ENCODE peak calls at places on chromosomes 6 and 20, in seven cellular contexts. One of them, this sample, is unnamed.

GRCh38 chr6:37658121-37658520 is 39.6 kb downstream of the MDGA1 start:
- DNase-seq in dorsolateral prefrontal cortex: no peak
- DNase-seq in cardiac muscle cell: no peak
- DNase-seq in pancreas: no peak
- DNase-seq in H1: no peak
- DNase-seq in ovary: no peak
- DNase-seq in brain microvascular endothelial cell: no peak
- DNase-seq in this sample: no peak

GRCh38 chr6:6218246-6219085 is 102.0 kb downstream of the F13A1 start:
- DNase-seq in dorsolateral prefrontal cortex: no peak
- DNase-seq in cardiac muscle cell: no peak
- DNase-seq in pancreas: no peak
- DNase-seq in H1: no peak
- DNase-seq in ovary: no peak
- DNase-seq in brain microvascular endothelial cell: peak; percentile 2
- DNase-seq in this sample: no peak

GRCh38 chr6:40346241-40346640 is 240.9 kb downstream of the LRFN2 start:
- DNase-seq in dorsolateral prefrontal cortex: no peak
- DNase-seq in cardiac muscle cell: no peak
- DNase-seq in pancreas: no peak
- DNase-seq in H1: peak; percentile 24
- DNase-seq in ovary: no peak
- DNase-seq in brain microvascular endothelial cell: no peak
- DNase-seq in this sample: no peak

GRCh38 chr20:22576273-22576672 is 8.1 kb downstream of the FOXA2 start:
- DNase-seq in dorsolateral prefrontal cortex: no peak
- DNase-seq in cardiac muscle cell: no peak
- DNase-seq in pancreas: no peak
- DNase-seq in H1: no peak
- DNase-seq in ovary: no peak
- DNase-seq in brain microvascular endothelial cell: no peak
- DNase-seq in this sample: no peak

GRCh38 chr20:10476319-10476724 is 41.2 kb downstream of the SLX4IP start:
- DNase-seq in dorsolateral prefrontal cortex: no peak
- DNase-seq in cardiac muscle cell: no peak
- DNase-seq in pancreas: no peak
- DNase-seq in H1: no peak
- DNase-seq in ovary: no peak
- DNase-seq in brain microvascular endothelial cell: no peak
- DNase-seq in this sample: peak; percentile 37

GRCh38 chr6:125667326-125667725 is 82.1 kb upstream of the HEY2 start:
- DNase-seq in dorsolateral prefrontal cortex: no peak
- DNase-seq in cardiac muscle cell: no peak
- DNase-seq in pancreas: no peak
- DNase-seq in H1: no peak
- DNase-seq in ovary: no peak
- DNase-seq in brain microvascular endothelial cell: no peak
- DNase-seq in this sample: no peak

GRCh38 chr6:120096861-120097260 is 747.3 kb upstream of the MAN1A1 start:
- DNase-seq in dorsolateral prefrontal cortex: no peak
- DNase-seq in cardiac muscle cell: no peak
- DNase-seq in pancreas: no peak
- DNase-seq in H1: no peak
- DNase-seq in ovary: no peak
- DNase-seq in brain microvascular endothelial cell: no peak
- DNase-seq in this sample: no peak

GRCh38 chr6:42403415-42403814 is 48.3 kb downstream of the TRERF1 start:
- DNase-seq in dorsolateral prefrontal cortex: no peak
- DNase-seq in cardiac muscle cell: no peak
- DNase-seq in pancreas: no peak
- DNase-seq in H1: no peak
- DNase-seq in ovary: no peak
- DNase-seq in brain microvascular endothelial cell: no peak
- DNase-seq in this sample: peak; percentile 14

GRCh38 chr6:13795041-13795748 is 19.2 kb downstream of the MCUR1 start:
- DNase-seq in dorsolateral prefrontal cortex: peak; percentile 67
- DNase-seq in cardiac muscle cell: peak; percentile 85
- DNase-seq in pancreas: peak; percentile 67
- DNase-seq in H1: peak; percentile 91
- DNase-seq in ovary: peak; percentile 81
- DNase-seq in brain microvascular endothelial cell: peak; percentile 89
- DNase-seq in this sample: peak; percentile 88

GRCh38 chr20:54680872-54681297 is 205.5 kb downstream of the DOK5 start:
- DNase-seq in dorsolateral prefrontal cortex: no peak
- DNase-seq in cardiac muscle cell: peak; percentile 64
- DNase-seq in pancreas: peak; percentile 20
- DNase-seq in H1: peak; percentile 70
- DNase-seq in ovary: peak; percentile 15
- DNase-seq in brain microvascular endothelial cell: peak; percentile 36
- DNase-seq in this sample: peak; percentile 6

GRCh38 chr20:46647469-46647868 is 3.8 kb downstream of the SLC13A3 start:
- DNase-seq in dorsolateral prefrontal cortex: no peak
- DNase-seq in cardiac muscle cell: no peak
- DNase-seq in pancreas: no peak
- DNase-seq in H1: no peak
- DNase-seq in ovary: no peak
- DNase-seq in brain microvascular endothelial cell: no peak
- DNase-seq in this sample: no peak

GRCh38 chr20:13219327-13220193 is 1.5 kb upstream of the ISM1 start:
- DNase-seq in dorsolateral prefrontal cortex: no peak
- DNase-seq in cardiac muscle cell: no peak
- DNase-seq in pancreas: no peak
- DNase-seq in H1: peak; percentile 50
- DNase-seq in ovary: peak; percentile 15
- DNase-seq in brain microvascular endothelial cell: no peak
- DNase-seq in this sample: no peak

GRCh38 chr20:41734506-41734945 is 116.3 kb upstream of the CHD6 start:
- DNase-seq in dorsolateral prefrontal cortex: no peak
- DNase-seq in cardiac muscle cell: peak; percentile 60
- DNase-seq in pancreas: no peak
- DNase-seq in H1: peak; percentile 74
- DNase-seq in ovary: no peak
- DNase-seq in brain microvascular endothelial cell: peak; percentile 43
- DNase-seq in this sample: peak; percentile 6

GRCh38 chr6:21321076-21321475 is 272.5 kb upstream of the SOX4 start:
- DNase-seq in dorsolateral prefrontal cortex: no peak
- DNase-seq in cardiac muscle cell: no peak
- DNase-seq in pancreas: no peak
- DNase-seq in H1: no peak
- DNase-seq in ovary: no peak
- DNase-seq in brain microvascular endothelial cell: no peak
- DNase-seq in this sample: no peak

GRCh38 chr6:48957781-48958180 is 505.3 kb downstream of the MMUT start:
- DNase-seq in dorsolateral prefrontal cortex: no peak
- DNase-seq in cardiac muscle cell: peak; percentile 53
- DNase-seq in pancreas: no peak
- DNase-seq in H1: no peak
- DNase-seq in ovary: no peak
- DNase-seq in brain microvascular endothelial cell: peak; percentile 49
- DNase-seq in this sample: peak; percentile 3

GRCh38 chr6:83192456-83192855 is 609 bp downstream of the PGM3 start:
- DNase-seq in dorsolateral prefrontal cortex: no peak
- DNase-seq in cardiac muscle cell: peak; percentile 17
- DNase-seq in pancreas: no peak
- DNase-seq in H1: no peak
- DNase-seq in ovary: no peak
- DNase-seq in brain microvascular endothelial cell: no peak
- DNase-seq in this sample: no peak

GRCh38 chr6:166419268-166419667 is 36.5 kb upstream of the MPC1 start:
- DNase-seq in dorsolateral prefrontal cortex: no peak
- DNase-seq in cardiac muscle cell: no peak
- DNase-seq in pancreas: no peak
- DNase-seq in H1: no peak
- DNase-seq in ovary: no peak
- DNase-seq in brain microvascular endothelial cell: peak; percentile 8
- DNase-seq in this sample: peak; percentile 43

GRCh38 chr20:740162-740561 is 28.1 kb downstream of the SLC52A3 start:
- DNase-seq in dorsolateral prefrontal cortex: no peak
- DNase-seq in cardiac muscle cell: no peak
- DNase-seq in pancreas: no peak
- DNase-seq in H1: no peak
- DNase-seq in ovary: no peak
- DNase-seq in brain microvascular endothelial cell: no peak
- DNase-seq in this sample: no peak

GRCh38 chr20:62913043-62913630 is 13.2 kb downstream of the DIDO1 start:
- DNase-seq in dorsolateral prefrontal cortex: no peak
- DNase-seq in cardiac muscle cell: no peak
- DNase-seq in pancreas: no peak
- DNase-seq in H1: no peak
- DNase-seq in ovary: no peak
- DNase-seq in brain microvascular endothelial cell: no peak
- DNase-seq in this sample: no peak
- H3K4me3 ChIP-seq in dorsolateral prefrontal cortex: no peak overlapping the region
- H3K4me3 ChIP-seq in cardiac muscle cell: no peak overlapping the region
- H3K4me3 ChIP-seq in pancreas: no peak overlapping the region
- H3K4me3 ChIP-seq in H1: no peak overlapping the region
- H3K4me3 ChIP-seq in ovary: no peak overlapping the region
- H3K4me3 ChIP-seq in brain microvascular endothelial cell: no peak overlapping the region
- H3K4me3 ChIP-seq in this sample: no peak overlapping the region

DNA sequence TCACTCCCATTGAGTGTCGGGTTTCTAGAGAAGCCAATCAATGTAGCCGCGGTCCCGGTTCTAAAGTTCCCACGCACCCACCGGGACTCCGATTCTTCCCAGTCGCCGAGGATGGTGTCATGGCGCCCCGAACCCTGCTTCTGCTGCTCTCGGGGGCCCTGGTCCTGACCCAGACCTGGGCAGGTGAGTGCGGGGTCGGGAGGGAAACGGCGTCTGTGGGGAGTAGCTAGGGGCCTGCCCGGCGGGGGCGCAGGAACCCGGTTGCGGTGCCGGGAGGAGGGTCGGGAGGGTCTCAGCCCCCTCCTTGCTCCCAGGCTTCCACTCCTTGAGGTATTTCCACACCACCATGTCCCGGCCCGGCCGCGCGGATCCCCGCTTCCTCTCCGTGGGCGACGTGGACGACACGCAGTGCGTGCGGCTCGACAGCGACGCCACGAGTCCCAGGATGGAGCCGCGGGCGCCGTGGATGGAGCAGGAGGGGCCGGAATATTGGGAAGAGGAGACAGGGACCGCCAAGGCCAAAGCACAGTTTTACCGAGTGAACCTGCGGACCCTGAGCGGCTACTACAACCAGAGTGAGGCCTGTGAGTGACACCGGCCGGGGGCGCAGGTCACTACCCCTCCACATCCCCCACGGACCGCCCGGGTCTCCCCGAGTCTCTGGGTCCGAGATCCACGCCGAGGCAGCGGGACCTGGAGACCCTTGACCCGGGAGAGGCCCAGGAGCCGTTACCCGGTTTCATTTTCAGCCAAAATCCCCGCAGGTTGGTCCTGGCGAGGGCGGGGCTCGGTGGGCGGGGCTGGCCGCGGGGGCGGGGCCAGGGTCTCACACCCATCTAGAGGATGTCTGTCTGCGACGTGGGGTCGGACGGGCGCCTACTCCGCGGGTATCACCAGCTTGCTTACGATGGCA is 35.2 kb upstream of the HLA-G start:
- DNase-seq in dorsolateral prefrontal cortex: peak; percentile 57
- DNase-seq in cardiac muscle cell: peak; percentile 34
- DNase-seq in pancreas: peak; percentile 58
- DNase-seq in H1: peak; percentile 92
- DNase-seq in ovary: peak; percentile 49
- DNase-seq in brain microvascular endothelial cell: no peak
- DNase-seq in this sample: peak; percentile 35
- TF ChIP-seq CTCF in dorsolateral prefrontal cortex: peak; percentile 43
- TF ChIP-seq CTCF in cardiac muscle cell: peak; percentile 56
- TF ChIP-seq CTCF in pancreas: peak; percentile 32
- TF ChIP-seq CTCF in H1: peak; percentile 25
- TF ChIP-seq CTCF in ovary: peak; percentile 54
- TF ChIP-seq CTCF in brain microvascular endothelial cell: peak; percentile 67
- TF ChIP-seq CTCF in this sample: peak; percentile 54

GRCh38 chr20:36207602-36208001 is 28.7 kb upstream of the AAR2 start:
- DNase-seq in dorsolateral prefrontal cortex: no peak
- DNase-seq in cardiac muscle cell: no peak
- DNase-seq in pancreas: no peak
- DNase-seq in H1: no peak
- DNase-seq in ovary: no peak
- DNase-seq in brain microvascular endothelial cell: no peak
- DNase-seq in this sample: no peak

GRCh38 chr20:36213362-36213761 is 22.9 kb upstream of the AAR2 start:
- DNase-seq in dorsolateral prefrontal cortex: no peak
- DNase-seq in cardiac muscle cell: no peak
- DNase-seq in pancreas: no peak
- DNase-seq in H1: no peak
- DNase-seq in ovary: no peak
- DNase-seq in brain microvascular endothelial cell: no peak
- DNase-seq in this sample: no peak

GRCh38 chr20:36208257-36208656 is 28.0 kb upstream of the AAR2 start:
- DNase-seq in dorsolateral prefrontal cortex: no peak
- DNase-seq in cardiac muscle cell: no peak
- DNase-seq in pancreas: no peak
- DNase-seq in H1: no peak
- DNase-seq in ovary: no peak
- DNase-seq in brain microvascular endothelial cell: no peak
- DNase-seq in this sample: no peak

GRCh38 chr20:36209921-36210320 is 26.4 kb upstream of the AAR2 start:
- DNase-seq in dorsolateral prefrontal cortex: no peak
- DNase-seq in cardiac muscle cell: no peak
- DNase-seq in pancreas: no peak
- DNase-seq in H1: no peak
- DNase-seq in ovary: no peak
- DNase-seq in brain microvascular endothelial cell: no peak
- DNase-seq in this sample: no peak

DNA sequence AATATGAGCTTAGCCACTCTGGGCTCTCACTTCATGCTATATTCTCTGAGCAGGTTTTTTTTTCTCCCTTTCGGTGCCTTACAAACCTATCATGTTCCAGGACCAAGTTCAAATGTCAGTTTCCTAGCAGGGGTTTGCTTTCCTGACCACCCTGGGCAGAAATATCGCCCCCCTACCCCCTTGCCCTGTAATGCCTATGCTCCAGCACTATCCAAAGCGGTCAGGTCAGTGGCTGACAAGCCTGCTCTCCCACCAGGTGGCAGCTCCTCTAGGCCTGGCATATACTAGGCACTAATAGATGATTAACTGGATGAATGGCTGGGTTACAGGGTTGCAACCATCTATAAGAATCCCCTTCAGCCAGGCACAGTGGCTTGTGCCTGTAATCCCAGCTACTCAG is 25.7 kb upstream of the AAR2 start:
- DNase-seq in dorsolateral prefrontal cortex: no peak
- DNase-seq in cardiac muscle cell: no peak
- DNase-seq in pancreas: no peak
- DNase-seq in H1: no peak
- DNase-seq in ovary: no peak
- DNase-seq in brain microvascular endothelial cell: no peak
- DNase-seq in this sample: peak; percentile 13
- H3K4me3 ChIP-seq in dorsolateral prefrontal cortex: no peak overlapping the region
- H3K4me3 ChIP-seq in cardiac muscle cell: no peak overlapping the region
- H3K4me3 ChIP-seq in pancreas: no peak overlapping the region
- H3K4me3 ChIP-seq in H1: no peak overlapping the region
- H3K4me3 ChIP-seq in ovary: no peak overlapping the region
- H3K4me3 ChIP-seq in brain microvascular endothelial cell: no peak overlapping the region
- H3K4me3 ChIP-seq in this sample: no peak overlapping the region

DNA sequence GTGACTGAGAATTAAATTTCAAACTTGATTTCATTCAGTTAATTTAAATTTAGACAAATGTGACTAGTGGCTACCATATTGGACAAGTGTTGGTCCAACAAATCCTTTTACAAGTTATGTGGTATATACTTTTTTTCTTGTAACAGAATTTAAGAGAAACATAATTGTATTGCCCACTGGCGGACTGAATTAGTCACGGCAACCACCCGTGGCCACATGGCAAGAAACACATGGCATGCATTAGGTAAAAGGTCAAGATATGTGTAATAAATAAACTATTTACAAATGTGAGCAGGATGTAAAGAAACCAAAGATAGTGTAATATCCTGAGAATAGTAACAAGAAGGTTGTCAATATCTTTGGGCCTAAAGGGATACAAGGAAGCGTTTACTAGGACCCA is 91.2 kb downstream of the LCA5 start:
- DNase-seq in dorsolateral prefrontal cortex: no peak
- DNase-seq in cardiac muscle cell: no peak
- DNase-seq in pancreas: no peak
- DNase-seq in H1: no peak
- DNase-seq in ovary: no peak
- DNase-seq in brain microvascular endothelial cell: peak; percentile 16
- DNase-seq in this sample: peak; percentile 59
- TF ChIP-seq CTCF in dorsolateral prefrontal cortex: no peak
- TF ChIP-seq CTCF in cardiac muscle cell: no peak
- TF ChIP-seq CTCF in pancreas: no peak
- TF ChIP-seq CTCF in H1: no peak
- TF ChIP-seq CTCF in ovary: no peak
- TF ChIP-seq CTCF in brain microvascular endothelial cell: peak; percentile 13
- TF ChIP-seq CTCF in this sample: no peak